ENCODE peak calls at places on chromosomes 6 and 20, in ten cellular contexts. T is A549, W is lower lobe of right lung, O is kidney, E is lung, H is cardiac muscle cell, G is prostate gland, Y is tibial artery, F is mesendoderm, X is SJSA1. I is an unnamed sample. For H3K4me1, the result is how much of the 10 kb centered on the place peaks cover.

GRCh38 chr20:31577194-31577593 is 27.9 kb upstream of the ID1 start:
- DNase-seq in F (no peak), H (no peak), T (no peak), Y (no peak), O (no peak), G (no peak), X (no peak), W (no peak), E (no peak), I (no peak)

GRCh38 chr20:63652192-63652980 is 838 bp downstream of the STMN3 start:
- DNase-seq in H (peak), W (peak), G (no peak), F (peak), Y (no peak), T (no peak), X (no peak), E (no peak), O (peak), I (no peak)

GRCh38 chr6:126033696-126034095 is 47.4 kb downstream of the TRMT11 start:
- DNase-seq in W (no peak), T (peak), G (peak), F (peak), Y (peak), H (peak), O (no peak), X (peak), E (no peak), I (no peak)

GRCh38 chr6:167793421-167793820 is 33.3 kb upstream of the AFDN start:
- DNase-seq in O (no peak), F (no peak), Y (no peak), W (no peak), H (no peak), X (peak), T (no peak), G (no peak), E (peak), I (no peak)

GRCh38 chr20:13397300-13397724 is 176.2 kb downstream of the ISM1 start:
- DNase-seq in T (no peak), X (no peak), H (no peak), O (no peak), Y (no peak), E (no peak), F (no peak), W (no peak), G (no peak), I (no peak)

GRCh38 chr6:10219510-10219909 is 195.4 kb downstream of the TFAP2A start:
- DNase-seq in O (no peak), F (no peak), E (no peak), X (no peak), H (no peak), W (no peak), T (no peak), Y (no peak), G (no peak), I (no peak)

GRCh38 chr20:17543531-17543961 is 12.4 kb upstream of the BFSP1 start:
- DNase-seq in O (no peak), T (no peak), H (no peak), G (no peak), W (no peak), E (no peak), F (no peak), Y (no peak), X (no peak), I (no peak)

GRCh38 chr20:8790442-8791074 is 278.3 kb upstream of the PLCB4 start:
- DNase-seq in O (no peak), X (peak), Y (no peak), G (no peak), T (peak), W (no peak), F (peak), E (no peak), H (peak), I (no peak)

GRCh38 chr6:63245908-63246307 is 34.6 kb downstream of the FKBP1C start:
- DNase-seq in H (peak), T (peak), E (no peak), X (no peak), F (no peak), G (no peak), W (no peak), Y (no peak), O (no peak), I (no peak)

GRCh38 chr6:135423649-135424128 is 73.9 kb downstream of the AHI1 start:
- DNase-seq in F (peak), X (peak), W (no peak), H (peak), E (no peak), T (peak), O (no peak), Y (no peak), G (no peak), I (no peak)

GRCh38 chr6:160730911-160731310 is 28.9 kb downstream of the PLG start:
- DNase-seq in T (peak), Y (no peak), W (no peak), G (no peak), E (no peak), O (no peak), X (no peak), F (peak), H (peak), I (no peak)

GRCh38 chr6:160121558-160121957 is at the start of gene SLC22A1:
- DNase-seq in E (no peak), T (no peak), G (no peak), W (no peak), X (no peak), H (no peak), Y (no peak), O (no peak), F (no peak), I (no peak)

DNA sequence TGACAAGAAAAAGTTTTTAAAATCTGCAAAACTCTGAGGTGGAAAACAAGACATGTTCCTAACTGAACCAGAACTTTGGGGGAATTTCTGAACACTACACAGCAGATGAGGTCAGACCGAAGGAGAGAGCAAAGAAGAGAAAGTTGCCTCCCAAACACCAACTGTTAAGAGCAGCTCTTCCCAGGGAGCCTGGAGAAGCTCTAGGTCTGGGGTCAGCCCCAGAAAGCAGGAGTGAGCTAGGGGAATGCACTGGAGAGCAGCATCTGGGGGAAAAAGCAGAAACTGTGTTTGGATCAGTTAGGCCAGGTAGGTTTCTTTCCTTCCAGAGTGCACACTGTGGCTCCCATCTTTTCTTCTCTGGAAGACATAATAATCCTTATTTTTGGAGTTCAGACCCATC is 41.3 kb downstream of the FKBP5 start:
- DNase-seq in F (no peak), O (no peak), Y (no peak), H (no peak), T (no peak), E (no peak), W (no peak), X (no peak), G (no peak), I (no peak)
- H3K4me3 ChIP-seq in F (no peak), O (no peak), Y (no peak), H (no peak), T (no peak), E (no peak), W (no peak), X (no peak), G (no peak), I (no peak)

GRCh38 chr20:35735828-35736470 is 6.1 kb downstream of the RBM39 start:
- DNase-seq in O (no peak), F (no peak), Y (no peak), X (no peak), G (no peak), T (no peak), H (no peak), W (no peak), E (no peak), I (no peak)
- H3K4me1 ChIP-seq in O (under half), F (under half), Y (under half), X (under half), G (under half), T (half or more), H (under half), W (half or more), E (under half), I (half or more)

GRCh38 chr20:50054626-50055511 is 58.1 kb downstream of the UBE2V1 start:
- DNase-seq in X (peak), E (no peak), Y (no peak), F (no peak), H (no peak), G (no peak), W (no peak), O (peak), T (no peak), I (no peak)
- H3K4me3 ChIP-seq in X (no peak), E (no peak), Y (no peak), F (no peak), H (no peak), G (no peak), W (no peak), O (no peak), T (no peak), I (no peak)

DNA sequence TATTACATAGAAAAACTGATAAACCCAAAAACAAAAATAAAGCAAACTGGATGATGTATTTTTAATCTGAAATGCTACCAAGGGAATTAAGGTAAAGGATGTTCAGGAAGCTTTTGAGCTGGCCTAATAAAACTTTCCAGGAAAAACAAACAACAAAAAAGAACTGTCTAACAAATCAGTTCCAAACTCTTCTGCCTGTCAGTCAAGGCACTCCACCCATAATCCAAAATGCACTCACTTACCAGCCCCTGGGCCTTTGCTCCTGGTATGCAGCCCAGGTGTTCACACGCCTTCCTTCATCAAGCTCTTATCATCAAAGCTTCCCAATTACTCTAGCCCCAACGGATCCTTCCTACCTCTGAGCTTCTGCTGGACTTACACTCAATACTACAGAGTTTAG is 3.7 kb downstream of the EXOC2 start:
- DNase-seq in H (no peak), T (no peak), O (no peak), W (no peak), G (no peak), Y (no peak), E (no peak), X (no peak), F (no peak), I (no peak)
- H3K4me1 ChIP-seq in H (under half), T (under half), O (under half), W (under half), G (under half), Y (under half), E (under half), X (half or more), F (under half), I (under half)

DNA sequence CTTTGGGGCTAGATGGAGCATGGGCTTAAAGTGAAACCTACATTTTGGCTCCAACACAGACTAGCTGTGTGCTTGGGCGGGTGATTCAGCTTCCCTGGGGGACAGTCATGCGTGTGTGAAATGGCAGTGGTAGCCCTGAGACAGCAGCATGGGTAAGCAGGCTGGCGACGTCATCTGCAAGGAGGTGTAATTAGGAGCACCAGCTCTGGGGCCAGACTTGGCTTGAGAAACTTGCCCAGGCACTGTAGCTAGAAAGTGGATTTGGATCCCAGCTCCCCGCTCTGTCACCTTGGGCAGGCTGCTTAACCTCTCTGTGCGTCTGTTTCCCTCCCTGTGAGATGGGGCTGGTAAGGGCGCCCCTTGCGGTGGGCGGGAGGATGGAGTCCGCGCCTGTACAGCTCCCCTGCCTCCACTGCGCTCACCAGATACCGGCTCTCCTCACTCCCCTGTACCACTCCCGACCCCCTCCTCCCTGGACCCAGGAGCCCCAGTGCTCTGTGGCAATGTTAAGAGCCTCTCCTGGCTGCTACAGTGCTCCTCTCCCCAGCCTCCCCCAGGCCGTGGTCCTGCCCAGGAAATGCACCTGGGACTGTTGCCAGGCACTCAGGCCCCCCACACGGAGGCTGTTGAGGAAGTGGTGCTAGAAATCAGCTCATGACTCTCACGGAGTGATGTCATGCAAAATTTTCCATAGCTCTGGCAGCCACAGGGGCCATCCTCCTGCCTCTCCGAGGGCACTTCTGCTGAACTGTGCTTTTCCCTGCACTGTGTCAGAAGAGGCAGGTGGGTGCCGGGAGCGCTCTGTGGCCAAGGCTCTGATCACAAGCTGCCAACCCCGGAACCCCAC is 44.6 kb downstream of the SYNJ2 start:
- DNase-seq in F (peak), H (peak), Y (peak), O (peak), X (peak), G (no peak), T (peak), W (peak), E (peak), I (peak)
- H3K4me3 ChIP-seq in F (no peak), H (no peak), Y (peak), O (peak), X (peak), G (no peak), T (no peak), W (peak), E (no peak), I (peak)